ENCODE peak calls at places on chromosomes 3 and 15, in seven cellular contexts. A is activated CD4-positive, alpha-beta T cell treated with anti-CD3 and anti-CD28 coated beads, Interleukin-2, amount 10 ng/mL, durations not matched to agents 24 days and 14 days; Q is T-cell; R is cardiac muscle cell; B is left lung; F is trophoblast cell; Y is endothelial cell. O is an unnamed sample.

GRCh38 chr15:67228286-67228685 is 26.2 kb downstream of the AAGAB start:
- DNase-seq in F (no peak), Y (no peak), Q (no peak), R (no peak), A (no peak), B (no peak), O (no peak)

GRCh38 chr3:159237221-159237620 is 435.4 kb downstream of the MFSD1 start:
- DNase-seq in Y (no peak), Q (no peak), F (no peak), A (no peak), R (no peak), B (no peak), O (no peak)

GRCh38 chr3:132317229-132317948 is at the start of gene ACP3:
- DNase-seq in F (peak), Y (no peak), R (peak), B (no peak), A (no peak), Q (no peak), O (no peak)

GRCh38 chr3:123773681-123774431 is 110.3 kb downstream of the MYLK start:
- DNase-seq in R (no peak), A (no peak), Y (no peak), B (no peak), F (no peak), Q (no peak), O (no peak)

GRCh38 chr3:61783993-61784718 is 222.8 kb downstream of the PTPRG start:
- DNase-seq in B (no peak), A (no peak), Y (no peak), Q (no peak), F (no peak), R (no peak), O (peak)

GRCh38 chr3:186192823-186193222 is 83.9 kb upstream of the ETV5 start:
- DNase-seq in B (no peak), Y (no peak), A (no peak), R (no peak), F (no peak), Q (no peak), O (no peak)

GRCh38 chr3:88034876-88035275 is 23.9 kb downstream of the CGGBP1 start:
- DNase-seq in R (no peak), A (no peak), F (no peak), Q (no peak), Y (no peak), B (no peak), O (no peak)

GRCh38 chr3:74651885-74652284 is 37.4 kb upstream of the CNTN3 start:
- DNase-seq in F (no peak), Y (no peak), B (no peak), R (no peak), A (no peak), Q (no peak), O (no peak)

GRCh38 chr3:44092497-44092896 is 149.2 kb upstream of the TOPAZ1 start:
- DNase-seq in Q (no peak), F (no peak), B (no peak), R (no peak), A (no peak), Y (no peak), O (no peak)

GRCh38 chr3:160697628-160698382 is 20.8 kb downstream of the ARL14 start:
- DNase-seq in A (no peak), B (no peak), F (peak), R (no peak), Q (no peak), Y (no peak), O (no peak)

GRCh38 chr3:143433787-143434378 is 314.3 kb downstream of the CHST2 start:
- DNase-seq in A (peak), R (no peak), F (peak), Q (no peak), B (no peak), Y (no peak), O (no peak)

GRCh38 chr15:34578283-34578674 is 5.2 kb downstream of the GOLGA8B start:
- DNase-seq in R (no peak), Y (no peak), Q (no peak), B (no peak), A (no peak), F (no peak), O (no peak)

GRCh38 chr15:41647269-41647668 is 12.9 kb upstream of the MGA start:
- DNase-seq in B (no peak), F (no peak), Y (no peak), Q (no peak), A (no peak), R (no peak), O (no peak)

GRCh38 chr3:140432176-140432753 is 245.6 kb upstream of the TRIM42 start:
- DNase-seq in Q (no peak), B (no peak), R (no peak), Y (no peak), A (no peak), F (no peak), O (no peak)

GRCh38 chr15:79028411-79028964 is 62.1 kb downstream of the RASGRF1 start:
- DNase-seq in Y (peak), F (peak), A (peak), R (peak), Q (no peak), B (no peak), O (no peak)

GRCh38 chr3:50450135-50450911 is 53.1 kb downstream of the CACNA2D2 start:
- DNase-seq in F (peak), A (peak), R (no peak), B (peak), Y (no peak), Q (peak), O (no peak)

GRCh38 chr3:64915778-64916177 is 228.0 kb upstream of the ADAMTS9 start:
- DNase-seq in R (no peak), Y (no peak), Q (no peak), F (no peak), B (no peak), A (no peak), O (no peak)

GRCh38 chr3:116444099-116444700 is 1.1 kb downstream of the LSAMP start:
- DNase-seq in B (no peak), F (no peak), A (no peak), R (no peak), Q (no peak), Y (no peak), O (no peak)

GRCh38 chr3:13280856-13281656 is 139.1 kb downstream of the NUP210 start:
- DNase-seq in B (no peak), F (no peak), Y (no peak), A (no peak), Q (no peak), R (peak), O (no peak)

GRCh38 chr3:196837819-196838420 is 29.8 kb upstream of the SENP5 start:
- DNase-seq in Q (peak), R (peak), A (peak), B (no peak), F (peak), Y (peak), O (peak)

GRCh38 chr15:89654311-89654761 is 931 bp downstream of the KIF7 start:
- DNase-seq in A (no peak), R (no peak), Y (no peak), F (no peak), Q (no peak), B (no peak), O (no peak)

GRCh38 chr3:129695203-129695602 is 88.7 kb upstream of the PLXND1 start:
- DNase-seq in Y (no peak), B (no peak), A (no peak), Q (no peak), F (peak), R (no peak), O (no peak)

GRCh38 chr15:82530606-82531379 is 9.5 kb downstream of the RPS17 start:
- DNase-seq in Q (peak), A (peak), Y (peak), F (peak), R (peak), B (peak), O (peak)

GRCh38 chr3:95334461-95334860 is 1271.6 kb downstream of the NSUN3 start:
- DNase-seq in R (no peak), B (no peak), F (no peak), Q (no peak), Y (no peak), A (no peak), O (no peak)

O was measured in D721Med.